ENCODE peak calls at places on chromosome 15, in ten cellular contexts. V is activated gamma-delta T cell treated with anti-CD3 and anti-CD28 coated beads, Interleukin-2, amount 50 U/mL, for 16 hours; P is occipital lobe; B is KG1; C is NCI-H1092; R is NCI-H2171 treated with DMSO at 0.1 percent for 48 hours; H is stimulated activated CD4-positive, alpha-beta T cell treated with anti-CD3 and anti-CD28 coated beads, Interleukin-1b, Interleukin-23, amount 100 ng/mL, for 48 hours; D is GM13976; N is IMR-90; U is heart right ventricle. W is an unnamed sample.

GRCh38 chr15:90035095-90035834 is 34.1 kb downstream of the ZNF710 start:
- DNase-seq in V (no peak), P (no peak), B (peak), C (no peak), R (no peak), H (no peak), D (no peak), N (peak), U (peak), W (peak)

GRCh38 chr15:66698318-66698961 is 3.6 kb upstream of the SMAD6 start:
- DNase-seq in V (no peak), P (no peak), B (peak), C (peak), R (peak), H (no peak), D (no peak), N (peak), U (peak), W (peak)

GRCh38 chr15:93973287-93973686 is 258.1 kb upstream of the MCTP2 start:
- DNase-seq in V (no peak), P (no peak), B (no peak), C (no peak), R (no peak), H (no peak), D (no peak), N (no peak), U (no peak), W (no peak)

GRCh38 chr15:55005679-55006078 is 191.1 kb downstream of the RSL24D1 start:
- DNase-seq in V (no peak), P (no peak), B (no peak), C (no peak), R (no peak), H (no peak), D (no peak), N (no peak), U (no peak), W (no peak)

GRCh38 chr15:31024330-31024729 is 32.9 kb upstream of the MTMR10 start:
- DNase-seq in V (no peak), P (no peak), B (no peak), C (no peak), R (no peak), H (no peak), D (no peak), N (peak), U (no peak), W (no peak)

GRCh38 chr15:94359716-94360115 is 128.4 kb downstream of the MCTP2 start:
- DNase-seq in V (no peak), P (no peak), B (no peak), C (no peak), R (no peak), H (no peak), D (no peak), N (no peak), U (no peak), W (no peak)

GRCh38 chr15:25431821-25432561 is 6.8 kb downstream of the UBE3A start:
- DNase-seq in V (no peak), P (no peak), B (no peak), C (no peak), R (no peak), H (no peak), D (no peak), N (no peak), U (no peak), W (no peak)

GRCh38 chr15:75200765-75201608 is 695 bp upstream of the C15orf39 start:
- DNase-seq in V (no peak), P (no peak), B (peak), C (no peak), R (peak), H (peak), D (peak), N (no peak), U (no peak), W (peak)

GRCh38 chr15:29812384-29812694 is 9.9 kb downstream of the TJP1 start:
- DNase-seq in V (no peak), P (no peak), B (no peak), C (no peak), R (no peak), H (no peak), D (no peak), N (peak), U (no peak), W (no peak)

GRCh38 chr15:65927545-65927944 is 58.3 kb downstream of the RAB11A start:
- DNase-seq in V (no peak), P (no peak), B (no peak), C (no peak), R (no peak), H (no peak), D (no peak), N (no peak), U (no peak), W (no peak)

GRCh38 chr15:79886119-79886518 is 10.7 kb downstream of the MTHFS start:
- DNase-seq in V (no peak), P (no peak), B (no peak), C (no peak), R (no peak), H (no peak), D (no peak), N (no peak), U (no peak), W (no peak)

GRCh38 chr15:82808634-82809041 is 790 bp upstream of the WHAMM start:
- DNase-seq in V (no peak), P (no peak), B (no peak), C (no peak), R (no peak), H (no peak), D (no peak), N (no peak), U (no peak), W (no peak)

GRCh38 chr15:38611228-38611627 is 46.6 kb upstream of the RASGRP1 start:
- DNase-seq in V (peak), P (no peak), B (no peak), C (no peak), R (no peak), H (peak), D (no peak), N (no peak), U (no peak), W (no peak)

GRCh38 chr15:91234759-91235158 is 134.7 kb downstream of the SV2B start:
- DNase-seq in V (no peak), P (no peak), B (no peak), C (no peak), R (no peak), H (no peak), D (no peak), N (no peak), U (no peak), W (no peak)

GRCh38 chr15:81160312-81161214 is 26.5 kb downstream of the CFAP161 start:
- DNase-seq in V (no peak), P (no peak), B (no peak), C (peak), R (peak), H (no peak), D (no peak), N (peak), U (peak), W (peak)

GRCh38 chr15:73075151-73075859 is 23.0 kb downstream of the NEO1 start:
- DNase-seq in V (no peak), P (peak), B (no peak), C (no peak), R (no peak), H (no peak), D (no peak), N (no peak), U (no peak), W (no peak)

GRCh38 chr15:76339302-76340197 is 3.0 kb downstream of the ISL2 start:
- DNase-seq in V (no peak), P (no peak), B (no peak), C (no peak), R (no peak), H (no peak), D (peak), N (no peak), U (no peak), W (no peak)

GRCh38 chr15:34942363-34942762 is 27.2 kb downstream of the AQR start:
- DNase-seq in V (no peak), P (no peak), B (no peak), C (peak), R (no peak), H (no peak), D (no peak), N (peak), U (no peak), W (no peak)

GRCh38 chr15:48177383-48177874 is 666 bp downstream of the MYEF2 start:
- DNase-seq in V (no peak), P (no peak), B (peak), C (peak), R (peak), H (no peak), D (peak), N (peak), U (no peak), W (peak)

GRCh38 chr15:76060098-76060989 is 559 bp downstream of the TMEM266 start:
- DNase-seq in V (no peak), P (no peak), B (no peak), C (no peak), R (no peak), H (peak), D (no peak), N (no peak), U (no peak), W (no peak)

GRCh38 chr15:56653787-56654186 is 79.5 kb downstream of the ZNF280D start:
- DNase-seq in V (no peak), P (no peak), B (no peak), C (no peak), R (no peak), H (no peak), D (no peak), N (no peak), U (no peak), W (no peak)

GRCh38 chr15:81957698-81958097 is 88.1 kb downstream of the MEX3B start:
- DNase-seq in V (no peak), P (no peak), B (no peak), C (no peak), R (no peak), H (no peak), D (no peak), N (no peak), U (no peak), W (no peak)

GRCh38 chr15:97235285-97235985 is 725.1 kb upstream of the ARRDC4 start:
- DNase-seq in V (no peak), P (peak), B (peak), C (no peak), R (peak), H (peak), D (peak), N (peak), U (peak), W (peak)

GRCh38 chr15:89591834-89592233 is 16.6 kb downstream of the TICRR start:
- DNase-seq in V (no peak), P (no peak), B (no peak), C (no peak), R (no peak), H (no peak), D (no peak), N (no peak), U (no peak), W (no peak)

W was measured in NCI-H345.